ENCODE peak calls at places on chromosomes 11 and 22, in eight cellular contexts. One of them, this sample, is unnamed.

GRCh38 chr11:113796663-113797259 is 17.2 kb downstream of the CLDN25 start:
- DNase-seq in Daoy: peak; percentile 22
- DNase-seq in ACHN: peak; percentile 33
- DNase-seq in NCI-H2227 treated with DMSO at 0.1 percent for 48 hours: no peak
- DNase-seq in pulmonary artery endothelial cell: no peak
- DNase-seq in HT-29: peak; percentile 81
- DNase-seq in nucleus accumbens: no peak
- DNase-seq in kidney epithelial cell: no peak
- DNase-seq in this sample: peak; percentile 28

GRCh38 chr11:68026391-68027105 is 3.9 kb upstream of the NDUFS8 start:
- DNase-seq in Daoy: no peak
- DNase-seq in ACHN: no peak
- DNase-seq in NCI-H2227 treated with DMSO at 0.1 percent for 48 hours: no peak
- DNase-seq in HT-29: no peak
- DNase-seq in pulmonary artery endothelial cell: no peak
- DNase-seq in kidney epithelial cell: no peak
- DNase-seq in nucleus accumbens: no peak
- DNase-seq in this sample: no peak

GRCh38 chr11:35165416-35166368 is 26.7 kb downstream of the CD44 start:
- DNase-seq in Daoy: peak; percentile 78
- DNase-seq in NCI-H2227 treated with DMSO at 0.1 percent for 48 hours: no peak
- DNase-seq in HT-29: no peak
- DNase-seq in nucleus accumbens: no peak
- DNase-seq in pulmonary artery endothelial cell: peak; percentile 22
- DNase-seq in ACHN: peak; percentile 35
- DNase-seq in kidney epithelial cell: no peak
- DNase-seq in this sample: no peak

GRCh38 chr11:4891996-4892640 is 10.4 kb downstream of the OR51T1 start:
- DNase-seq in HT-29: peak; percentile 45
- DNase-seq in ACHN: peak; percentile 71
- DNase-seq in nucleus accumbens: no peak
- DNase-seq in NCI-H2227 treated with DMSO at 0.1 percent for 48 hours: no peak
- DNase-seq in kidney epithelial cell: peak; percentile 60
- DNase-seq in Daoy: peak; percentile 20
- DNase-seq in pulmonary artery endothelial cell: no peak
- DNase-seq in this sample: peak; percentile 9

GRCh38 chr22:24761888-24762675 is 12.4 kb downstream of the PIWIL3 start:
- DNase-seq in kidney epithelial cell: no peak
- DNase-seq in pulmonary artery endothelial cell: peak; percentile 44
- DNase-seq in HT-29: no peak
- DNase-seq in ACHN: no peak
- DNase-seq in NCI-H2227 treated with DMSO at 0.1 percent for 48 hours: no peak
- DNase-seq in Daoy: no peak
- DNase-seq in nucleus accumbens: no peak
- DNase-seq in this sample: no peak

GRCh38 chr11:12278766-12279671 is 98.4 kb upstream of the PARVA start:
- DNase-seq in nucleus accumbens: no peak
- DNase-seq in pulmonary artery endothelial cell: no peak
- DNase-seq in Daoy: no peak
- DNase-seq in NCI-H2227 treated with DMSO at 0.1 percent for 48 hours: no peak
- DNase-seq in kidney epithelial cell: no peak
- DNase-seq in ACHN: no peak
- DNase-seq in HT-29: peak; percentile 87
- DNase-seq in this sample: peak; percentile 29

GRCh38 chr11:34915136-34916013 is 804 bp downstream of the APIP start:
- DNase-seq in pulmonary artery endothelial cell: no peak
- DNase-seq in nucleus accumbens: peak; percentile 49
- DNase-seq in Daoy: no peak
- DNase-seq in ACHN: no peak
- DNase-seq in HT-29: no peak
- DNase-seq in kidney epithelial cell: no peak
- DNase-seq in NCI-H2227 treated with DMSO at 0.1 percent for 48 hours: peak; percentile 71
- DNase-seq in this sample: peak; percentile 13

GRCh38 chr11:63761870-63762661 is 6.5 kb downstream of the ZFTA start:
- DNase-seq in HT-29: peak; percentile 46
- DNase-seq in nucleus accumbens: peak; percentile 60
- DNase-seq in kidney epithelial cell: no peak
- DNase-seq in ACHN: no peak
- DNase-seq in Daoy: no peak
- DNase-seq in pulmonary artery endothelial cell: no peak
- DNase-seq in NCI-H2227 treated with DMSO at 0.1 percent for 48 hours: peak; percentile 87
- DNase-seq in this sample: no peak

GRCh38 chr22:45565973-45566372 is 63.3 kb downstream of the FBLN1 start:
- DNase-seq in kidney epithelial cell: no peak
- DNase-seq in NCI-H2227 treated with DMSO at 0.1 percent for 48 hours: no peak
- DNase-seq in Daoy: no peak
- DNase-seq in ACHN: no peak
- DNase-seq in HT-29: no peak
- DNase-seq in nucleus accumbens: no peak
- DNase-seq in pulmonary artery endothelial cell: no peak
- DNase-seq in this sample: no peak

GRCh38 chr11:40987895-40988435 is 471.5 kb downstream of the LRRC4C start:
- DNase-seq in nucleus accumbens: peak; percentile 1
- DNase-seq in kidney epithelial cell: no peak
- DNase-seq in HT-29: no peak
- DNase-seq in NCI-H2227 treated with DMSO at 0.1 percent for 48 hours: no peak
- DNase-seq in ACHN: no peak
- DNase-seq in pulmonary artery endothelial cell: no peak
- DNase-seq in Daoy: no peak
- DNase-seq in this sample: no peak

GRCh38 chr11:120182357-120182756 is 28.5 kb upstream of the OAF start:
- DNase-seq in ACHN: no peak
- DNase-seq in nucleus accumbens: no peak
- DNase-seq in kidney epithelial cell: no peak
- DNase-seq in pulmonary artery endothelial cell: no peak
- DNase-seq in Daoy: no peak
- DNase-seq in NCI-H2227 treated with DMSO at 0.1 percent for 48 hours: no peak
- DNase-seq in HT-29: no peak
- DNase-seq in this sample: no peak

GRCh38 chr11:74846770-74847169 is 98.1 kb downstream of the RNF169 start:
- DNase-seq in HT-29: no peak
- DNase-seq in nucleus accumbens: no peak
- DNase-seq in NCI-H2227 treated with DMSO at 0.1 percent for 48 hours: no peak
- DNase-seq in kidney epithelial cell: no peak
- DNase-seq in Daoy: no peak
- DNase-seq in pulmonary artery endothelial cell: peak; percentile 19
- DNase-seq in ACHN: no peak
- DNase-seq in this sample: no peak

GRCh38 chr11:35179466-35180135 is 40.6 kb downstream of the CD44 start:
- DNase-seq in Daoy: no peak
- DNase-seq in HT-29: no peak
- DNase-seq in kidney epithelial cell: no peak
- DNase-seq in NCI-H2227 treated with DMSO at 0.1 percent for 48 hours: no peak
- DNase-seq in nucleus accumbens: no peak
- DNase-seq in ACHN: no peak
- DNase-seq in pulmonary artery endothelial cell: no peak
- DNase-seq in this sample: no peak

GRCh38 chr22:23035557-23036277 is 34.6 kb upstream of the GNAZ start:
- DNase-seq in HT-29: no peak
- DNase-seq in NCI-H2227 treated with DMSO at 0.1 percent for 48 hours: no peak
- DNase-seq in Daoy: no peak
- DNase-seq in ACHN: no peak
- DNase-seq in nucleus accumbens: no peak
- DNase-seq in pulmonary artery endothelial cell: no peak
- DNase-seq in kidney epithelial cell: no peak
- DNase-seq in this sample: no peak

GRCh38 chr11:14015711-14016110 is 53.2 kb downstream of the SPON1 start:
- DNase-seq in Daoy: peak; percentile 82
- DNase-seq in pulmonary artery endothelial cell: peak; percentile 26
- DNase-seq in HT-29: peak; percentile 86
- DNase-seq in kidney epithelial cell: peak; percentile 71
- DNase-seq in nucleus accumbens: no peak
- DNase-seq in NCI-H2227 treated with DMSO at 0.1 percent for 48 hours: no peak
- DNase-seq in ACHN: peak; percentile 46
- DNase-seq in this sample: peak; percentile 82